ENCODE peak calls at places on chromosomes 16 and 17, in nine cellular contexts. M is cardiac muscle cell; J is effector memory CD4-positive, alpha-beta T cell; L is BJ; D is AG09309; S is heart right ventricle; X is left ventricle myocardium inferior; A is IMR-90; G is adrenal gland. N is an unnamed sample.

GRCh38 chr17:14341866-14342265 is 41.0 kb downstream of the HS3ST3B1 start:
- DNase-seq in J (no peak), D (no peak), L (no peak), X (no peak), A (no peak), M (peak), G (no peak), S (no peak), N (no peak)

GRCh38 chr16:26993988-26994387 is 72.7 kb upstream of the C16orf82 start:
- DNase-seq in A (peak), G (peak), X (no peak), M (no peak), L (peak), J (no peak), D (no peak), S (no peak), N (no peak)

GRCh38 chr16:57533618-57534336 is 2.6 kb downstream of the CCDC102A start:
- DNase-seq in S (no peak), L (no peak), J (peak), D (no peak), G (peak), X (no peak), M (peak), A (no peak), N (peak)

GRCh38 chr17:37490638-37491614 is 1.2 kb downstream of the DUSP14 start:
- DNase-seq in S (no peak), D (no peak), X (peak), J (no peak), L (peak), M (peak), G (peak), A (peak), N (peak)

GRCh38 chr17:1108560-1108809 is 71.3 kb downstream of the ABR start:
- DNase-seq in G (no peak), D (no peak), L (no peak), M (no peak), A (no peak), J (peak), S (no peak), X (no peak), N (no peak)

GRCh38 chr17:18772471-18772870 is 8.5 kb upstream of the TVP23B start:
- DNase-seq in J (no peak), L (no peak), X (no peak), M (no peak), A (no peak), S (no peak), G (no peak), D (no peak), N (no peak)

GRCh38 chr17:43372273-43372911 is 26.4 kb upstream of the ARL4D start:
- DNase-seq in G (no peak), M (peak), S (no peak), J (no peak), A (no peak), L (no peak), D (no peak), X (peak), N (peak)

GRCh38 chr16:51151951-51152663 is 1.0 kb upstream of the SALL1 start:
- DNase-seq in J (no peak), A (peak), D (peak), X (no peak), M (peak), S (peak), G (no peak), L (no peak), N (peak)

GRCh38 chr16:83258366-83258765 is 549.4 kb upstream of the HSBP1 start:
- DNase-seq in S (no peak), L (no peak), M (no peak), G (no peak), J (no peak), X (no peak), D (no peak), A (no peak), N (no peak)

GRCh38 chr16:8867483-8868271 is 1.1 kb downstream of the CARHSP1 start:
- DNase-seq in S (peak), J (no peak), D (no peak), X (peak), G (peak), A (no peak), L (no peak), M (peak), N (peak)

GRCh38 chr16:86410529-86410928 is 99.8 kb upstream of the FOXF1 start:
- DNase-seq in S (no peak), G (no peak), X (no peak), D (no peak), J (no peak), L (no peak), A (no peak), M (no peak), N (no peak)

GRCh38 chr16:23534868-23535860 is 22.0 kb downstream of the EARS2 start:
- DNase-seq in G (no peak), D (no peak), S (no peak), L (no peak), X (no peak), M (no peak), J (no peak), A (peak), N (no peak)

GRCh38 chr17:81968850-81969812 is 8.1 kb upstream of the NOTUM start:
- DNase-seq in D (no peak), G (no peak), J (no peak), L (no peak), A (no peak), X (no peak), S (no peak), M (no peak), N (no peak)

GRCh38 chr16:78709137-78709871 is 609.9 kb downstream of the WWOX start:
- DNase-seq in M (no peak), A (no peak), D (no peak), X (no peak), J (no peak), G (no peak), S (no peak), L (no peak), N (no peak)

GRCh38 chr17:50153650-50154575 is 3.4 kb upstream of the PPP1R9B start:
- DNase-seq in X (peak), M (no peak), D (no peak), S (peak), L (no peak), G (peak), A (no peak), J (no peak), N (peak)

GRCh38 chr17:45073414-45074070 is 12.4 kb downstream of the NMT1 start:
- DNase-seq in G (no peak), S (no peak), D (no peak), J (no peak), X (no peak), M (no peak), L (peak), A (peak), N (no peak)

GRCh38 chr16:14369734-14370598 is 260.1 kb downstream of the PARN start:
- DNase-seq in D (no peak), G (no peak), L (no peak), J (no peak), S (peak), M (no peak), X (peak), A (no peak), N (peak)

GRCh38 chr16:30458561-30459394 is 13.1 kb upstream of the SEPHS2 start:
- DNase-seq in G (no peak), L (no peak), J (peak), X (peak), D (no peak), S (peak), A (no peak), M (no peak), N (no peak)

GRCh38 chr16:79599837-79600635 is 501 bp downstream of the MAF start:
- DNase-seq in A (no peak), S (peak), L (no peak), D (no peak), M (peak), G (peak), J (peak), X (peak), N (peak)

GRCh38 chr16:69839798-69840409 is 77.8 kb downstream of the WWP2 start:
- DNase-seq in L (no peak), A (no peak), D (no peak), X (peak), M (no peak), J (no peak), G (no peak), S (peak), N (no peak)

GRCh38 chr16:56600398-56600999 is 7.9 kb upstream of the MT2A start:
- DNase-seq in S (no peak), M (peak), X (no peak), D (no peak), J (no peak), L (no peak), G (peak), A (peak), N (peak)

GRCh38 chr17:39605492-39606433 is 2.0 kb downstream of the NEUROD2 start:
- DNase-seq in A (no peak), J (no peak), S (no peak), L (no peak), M (peak), X (no peak), D (no peak), G (no peak), N (no peak)

GRCh38 chr16:79415983-79416641 is 184.4 kb downstream of the MAF start:
- DNase-seq in M (no peak), A (no peak), X (no peak), D (no peak), G (no peak), S (no peak), L (no peak), J (no peak), N (no peak)

GRCh38 chr17:2173005-2173404 is 118.1 kb downstream of the HIC1 start:
- DNase-seq in L (no peak), X (no peak), J (no peak), S (no peak), A (peak), G (peak), M (peak), D (no peak), N (no peak)

GRCh38 chr16:4351880-4352279 is 759 bp upstream of the PAM16 start:
- DNase-seq in L (no peak), X (no peak), G (peak), M (no peak), S (no peak), A (peak), J (no peak), D (no peak), N (no peak)
- H3K4me3 ChIP-seq in L (no peak), X (peak), G (no peak), M (no peak), S (no peak), A (no peak), J (no peak), D (no peak), N (no peak)

GRCh38 chr17:8406174-8406573 is 8.5 kb upstream of the RNF222 start:
- DNase-seq in L (no peak), X (no peak), J (no peak), A (no peak), D (no peak), G (no peak), M (no peak), S (no peak), N (no peak)
- H3K4me3 ChIP-seq in L (no peak), X (no peak), J (no peak), A (no peak), D (no peak), G (no peak), M (no peak), S (no peak), N (no peak)

DNA sequence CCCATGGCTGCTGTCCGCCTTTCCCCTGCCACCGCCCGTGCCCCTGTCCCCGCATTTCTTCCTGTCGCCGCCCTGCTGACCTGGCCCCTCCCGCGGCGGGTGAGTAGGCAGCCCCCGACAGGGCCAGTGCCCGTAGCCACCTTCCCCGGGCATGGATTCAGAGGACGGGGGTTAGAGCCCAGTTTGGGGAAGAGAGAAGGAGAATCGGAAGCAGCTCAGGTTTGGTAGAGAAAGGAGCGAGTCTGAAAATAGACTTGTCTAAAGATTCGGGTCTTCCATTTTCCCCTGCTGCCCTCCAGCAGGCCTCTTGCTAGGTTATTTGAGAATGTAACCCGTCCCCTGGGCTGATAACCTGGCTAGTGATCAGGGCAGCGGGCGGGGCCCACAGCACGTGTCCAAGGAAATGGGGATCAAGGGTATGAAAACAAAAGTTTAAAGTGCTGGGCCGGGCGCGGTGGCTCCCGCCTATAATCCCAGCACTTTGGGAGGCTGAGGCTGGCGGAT is 7.9 kb upstream of the CLDN9 start:
- DNase-seq in M (peak), D (no peak), L (no peak), X (no peak), S (no peak), J (no peak), G (no peak), A (no peak), N (no peak)
- H3K4me3 ChIP-seq in M (peak), D (peak), L (peak), X (peak), S (peak), J (no peak), G (peak), A (no peak), N (no peak)

GRCh38 chr17:36131931-36132330 is 28.3 kb downstream of the CCL4 start:
- DNase-seq in L (no peak), A (no peak), X (no peak), G (no peak), J (no peak), D (no peak), S (no peak), M (no peak), N (no peak)
- H3K4me3 ChIP-seq in L (no peak), A (no peak), X (no peak), G (no peak), J (no peak), D (no peak), S (no peak), M (no peak), N (no peak)

DNA sequence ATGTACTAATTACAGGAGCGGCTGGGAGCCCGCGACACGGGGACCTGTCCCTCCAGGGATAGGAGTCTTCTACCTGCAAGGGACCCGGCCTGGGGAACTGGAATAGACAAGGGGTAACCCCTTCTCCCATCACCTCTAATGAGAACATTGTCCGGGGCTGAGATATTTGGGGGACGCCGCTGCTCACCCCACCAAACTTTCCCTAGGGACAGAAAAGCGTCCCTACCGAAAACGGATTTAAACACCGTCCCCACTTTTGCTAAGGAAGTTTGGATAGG is 3.4 kb upstream of the SOX9 start:
- DNase-seq in J (no peak), L (no peak), A (no peak), G (no peak), D (no peak), M (no peak), S (no peak), X (no peak), N (no peak)
- H3K4me3 ChIP-seq in J (no peak), L (no peak), A (peak), G (peak), D (peak), M (peak), S (peak), X (peak), N (no peak)

DNA sequence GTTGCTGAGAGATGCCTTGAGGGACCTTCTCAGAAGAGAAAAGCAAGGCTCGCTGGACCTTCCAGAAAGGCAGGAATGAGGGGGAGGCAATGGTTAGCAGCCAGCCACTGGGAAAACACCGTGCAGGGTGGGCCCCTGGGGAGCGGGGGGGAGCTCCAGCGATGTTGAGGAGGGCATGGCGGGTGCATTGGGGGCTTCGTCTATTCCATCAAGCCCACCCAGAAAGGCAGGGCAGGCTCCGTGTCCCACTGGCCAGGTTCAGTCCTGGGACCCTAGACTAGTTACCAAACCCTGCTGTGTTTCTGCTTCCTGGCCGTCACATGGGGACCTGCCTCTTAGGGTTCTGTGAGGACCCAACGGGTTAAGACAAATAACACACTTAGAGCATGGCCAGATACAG is 64.6 kb downstream of the AXIN2 start:
- DNase-seq in S (no peak), L (no peak), X (no peak), M (no peak), D (no peak), A (no peak), J (no peak), G (no peak), N (no peak)
- H3K4me3 ChIP-seq in S (no peak), L (no peak), X (no peak), M (no peak), D (no peak), A (no peak), J (no peak), G (no peak), N (no peak)

GRCh38 chr16:84508502-84508901 is 4.0 kb upstream of the MEAK7 start:
- DNase-seq in S (no peak), G (no peak), J (no peak), A (no peak), M (no peak), D (no peak), L (no peak), X (no peak), N (peak)

GRCh38 chr16:84504420-84505248 is at the start of gene MEAK7:
- DNase-seq in G (peak), A (peak), J (peak), L (peak), M (peak), D (peak), X (peak), S (peak), N (peak)

GRCh38 chr16:84509032-84509950 is 4.8 kb upstream of the MEAK7 start:
- DNase-seq in D (no peak), J (no peak), S (no peak), G (no peak), M (no peak), X (no peak), L (no peak), A (no peak), N (peak)

GRCh38 chr16:84505249-84506156 is 1.0 kb upstream of the MEAK7 start:
- DNase-seq in J (no peak), X (no peak), G (peak), M (no peak), D (no peak), S (no peak), L (no peak), A (no peak), N (peak)

DNA sequence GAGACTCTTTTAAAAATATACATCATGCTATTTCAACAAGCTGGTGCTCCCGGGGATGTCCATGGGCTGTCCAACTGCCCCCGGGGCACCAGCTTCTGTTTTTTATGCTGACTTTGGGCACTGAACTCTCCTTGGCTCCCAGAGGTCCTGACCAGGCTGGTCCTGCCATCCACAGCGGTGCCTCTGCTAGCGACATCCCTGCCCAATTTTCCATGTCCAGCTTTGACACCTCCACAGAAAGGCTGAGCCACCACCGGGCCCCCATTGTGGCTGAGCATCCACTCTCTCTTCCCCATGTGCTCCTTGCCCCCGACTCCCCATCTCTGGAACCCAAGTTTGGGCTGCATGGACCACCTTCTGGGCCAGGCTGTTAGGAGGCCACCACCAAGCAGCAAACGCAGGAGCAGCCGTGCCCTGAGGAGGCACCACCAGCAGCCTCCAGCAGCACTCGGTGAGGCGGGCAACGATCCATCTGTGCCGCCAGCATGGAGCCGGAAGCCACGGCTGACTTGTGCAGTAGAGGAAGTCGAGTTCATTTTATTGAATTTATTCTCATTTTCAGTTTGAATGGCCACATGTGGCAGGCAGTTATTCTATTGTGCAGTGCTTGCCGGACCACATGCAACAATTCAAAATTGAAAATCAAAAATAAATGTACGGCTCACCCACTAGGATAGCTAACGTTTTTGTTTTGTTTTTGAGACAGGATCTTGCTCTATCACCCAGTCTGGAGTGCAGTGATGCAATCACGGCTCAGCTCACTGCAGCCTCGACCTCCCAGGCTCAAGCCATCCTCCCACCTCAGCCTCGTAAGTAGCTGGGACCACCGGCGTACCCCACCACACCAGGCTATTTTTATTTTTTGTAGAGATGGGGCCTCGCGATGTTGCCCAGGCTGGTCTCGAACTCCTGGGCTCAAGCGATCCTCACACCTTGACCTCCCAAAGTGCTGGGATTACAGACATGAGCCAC is 2.8 kb upstream of the MEAK7 start:
- DNase-seq in L (no peak), J (no peak), A (no peak), M (no peak), D (no peak), G (no peak), X (no peak), S (no peak), N (no peak)
- H3K4me3 ChIP-seq in L (no peak), J (no peak), A (no peak), M (no peak), D (no peak), G (no peak), X (no peak), S (no peak), N (no peak)

GRCh38 chr17:72119280-72119962 is 1.4 kb upstream of the SOX9 start:
- DNase-seq in D (no peak), G (no peak), J (no peak), M (no peak), X (no peak), S (no peak), L (no peak), A (no peak), N (no peak)
- H3K4me3 ChIP-seq in D (no peak), G (no peak), J (no peak), M (peak), X (peak), S (peak), L (no peak), A (no peak), N (peak)